ENCODE peak calls at places on chromosomes 6 and 20, in six cellular contexts. N is brain microvascular endothelial cell, T is tibial nerve, W is upper lobe of right lung, O is HepG2, C is heart right ventricle. E is an unnamed sample.

GRCh38 chr6:92911301-92911700 is 508.1 kb downstream of the EPHA7 start:
- DNase-seq in C (no peak), T (no peak), N (no peak), O (no peak), W (no peak), E (no peak)

GRCh38 chr20:11235058-11235457 is 561.3 kb upstream of the JAG1 start:
- DNase-seq in N (peak; percentile 77), O (no peak), W (no peak), C (no peak), T (no peak), E (no peak)

GRCh38 chr20:8421981-8422380 is 289.9 kb downstream of the PLCB1 start:
- DNase-seq in T (no peak), N (no peak), W (no peak), C (no peak), O (no peak), E (no peak)

GRCh38 chr6:75751443-75751842 is 2.4 kb downstream of the MYO6 start:
- DNase-seq in O (no peak), W (no peak), N (peak; percentile 30), T (no peak), C (no peak), E (no peak)

GRCh38 chr6:12099623-12100022 is 87.5 kb downstream of the HIVEP1 start:
- DNase-seq in W (no peak), N (no peak), O (no peak), C (no peak), T (no peak), E (no peak)

GRCh38 chr6:47134476-47135189 is 92.5 kb upstream of the ADGRF1 start:
- DNase-seq in N (peak; percentile 92), C (no peak), O (peak; percentile 91), W (no peak), T (no peak), E (no peak)

GRCh38 chr6:9948600-9949138 is 466.2 kb downstream of the TFAP2A start:
- DNase-seq in W (no peak), N (no peak), C (no peak), T (no peak), O (no peak), E (no peak)

GRCh38 chr6:158629376-158630221 is 14.9 kb downstream of the DYNLT1 start:
- DNase-seq in N (no peak), T (no peak), C (no peak), W (peak; percentile 63), O (peak; percentile 71), E (peak; percentile 56)

GRCh38 chr6:82143041-82143481 is 104.5 kb downstream of the IBTK start:
- DNase-seq in C (no peak), O (no peak), T (no peak), N (no peak), W (no peak), E (no peak)

GRCh38 chr20:5400164-5400762 is 83.5 kb upstream of the PROKR2 start:
- DNase-seq in T (no peak), N (peak; percentile 48), W (no peak), O (peak; percentile 35), C (no peak), E (no peak)

GRCh38 chr6:63824722-63825121 is 189.1 kb downstream of the PHF3 start:
- DNase-seq in W (no peak), N (no peak), C (no peak), T (no peak), O (no peak), E (no peak)

GRCh38 chr6:107565165-107565723 is 75.3 kb downstream of the SOBP start:
- DNase-seq in O (peak; percentile 7), C (no peak), W (no peak), N (no peak), T (no peak), E (no peak)

GRCh38 chr6:136550330-136551071 is at the start of gene MAP7:
- DNase-seq in T (no peak), N (no peak), W (peak; percentile 96), C (peak; percentile 50), O (no peak), E (no peak)

GRCh38 chr20:8427419-8428065 is 295.5 kb downstream of the PLCB1 start:
- DNase-seq in N (no peak), T (no peak), O (no peak), W (no peak), C (no peak), E (no peak)

GRCh38 chr6:29813809-29814208 is 13.8 kb upstream of the HLA-G start:
- DNase-seq in O (peak; percentile 17), T (no peak), W (no peak), N (no peak), C (no peak), E (no peak)

GRCh38 chr6:54238407-54238806 is 69.8 kb upstream of the TINAG start:
- DNase-seq in T (no peak), O (no peak), N (no peak), W (no peak), C (no peak), E (no peak)

GRCh38 chr6:157789297-157789696 is 33.7 kb upstream of the SNX9 start:
- DNase-seq in N (no peak), C (no peak), T (no peak), O (no peak), W (no peak), E (no peak)

GRCh38 chr20:52760791-52761190 is 211.4 kb upstream of the TSHZ2 start:
- DNase-seq in C (no peak), T (no peak), N (no peak), O (no peak), W (no peak), E (no peak)

GRCh38 chr6:112311950-112312547 is 35.1 kb upstream of the RFPL4B start:
- DNase-seq in O (peak; percentile 7), W (no peak), N (no peak), T (no peak), C (no peak), E (no peak)

GRCh38 chr6:25027221-25027916 is 91.6 kb upstream of the RIPOR2 start:
- DNase-seq in T (no peak), W (peak; percentile 75), C (no peak), O (no peak), N (no peak), E (no peak)

GRCh38 chr20:43662943-43663655 is 3.8 kb upstream of the MYBL2 start:
- DNase-seq in O (no peak), W (no peak), N (no peak), C (no peak), T (no peak), E (no peak)

GRCh38 chr20:35226775-35227681 is 538 bp downstream of the MMP24 start:
- DNase-seq in W (peak; percentile 76), N (peak; percentile 18), T (peak; percentile 5), O (peak; percentile 35), C (peak; percentile 41), E (no peak)

GRCh38 chr6:29675561-29675960 is 5.4 kb downstream of the ZFP57 start:
- DNase-seq in C (no peak), T (no peak), W (no peak), N (no peak), O (no peak), E (no peak)

GRCh38 chr6:165893431-165893830 is 230.4 kb upstream of the PDE10A start:
- DNase-seq in C (no peak), W (no peak), O (no peak), T (no peak), N (no peak), E (no peak)

GRCh38 chr20:4445780-4446179 is 275.9 kb upstream of the PRND start:
- DNase-seq in O (no peak), N (no peak), C (no peak), W (no peak), T (no peak), E (no peak)

GRCh38 chr6:56297022-56297995 is 49.9 kb upstream of the COL21A1 start:
- DNase-seq in O (no peak), T (no peak), W (no peak), C (no peak), N (no peak), E (no peak)

GRCh38 chr6:91081452-91082067 is 494.7 kb upstream of the MAP3K7 start:
- DNase-seq in T (peak; percentile 49), C (no peak), O (peak; percentile 25), N (peak; percentile 53), W (no peak), E (no peak)

GRCh38 chr20:20452254-20452676 is 84.4 kb downstream of the INSM1 start:
- DNase-seq in O (no peak), N (peak; percentile 46), T (peak; percentile 14), W (peak; percentile 71), C (peak; percentile 52), E (no peak)

GRCh38 chr6:71512256-71512655 is 223.6 kb downstream of the OGFRL1 start:
- DNase-seq in N (no peak), O (no peak), T (no peak), C (no peak), W (no peak), E (no peak)

GRCh38 chr6:73665686-73666319 is 12.0 kb upstream of the SLC17A5 start:
- DNase-seq in N (no peak), W (no peak), C (no peak), T (no peak), O (no peak), E (no peak)

GRCh38 chr6:45706319-45706718 is 309.3 kb downstream of the CLIC5 start:
- DNase-seq in N (no peak), C (no peak), W (no peak), O (no peak), T (no peak), E (no peak)

GRCh38 chr6:26175428-26176181 is 88.4 kb downstream of the HFE start:
- DNase-seq in N (peak; percentile 56), W (no peak), T (no peak), C (no peak), O (peak; percentile 72), E (no peak)
- H3K4me3 ChIP-seq in N (no peak overlapping the region), W (no peak overlapping the region), T (no peak overlapping the region), C (no peak overlapping the region), O (no peak overlapping the region), E (no peak overlapping the region)

GRCh38 chr6:149728499-149729234 is 10.8 kb upstream of the LATS1 start:
- DNase-seq in W (no peak), T (no peak), N (no peak), O (no peak), C (no peak), E (no peak)

GRCh38 chr6:149725785-149726184 is 7.9 kb upstream of the LATS1 start:
- DNase-seq in N (no peak), O (no peak), T (no peak), C (no peak), W (no peak), E (no peak)

GRCh38 chr6:149723771-149724417 is 6.0 kb upstream of the LATS1 start:
- DNase-seq in T (peak; percentile 60), O (peak; percentile 77), C (no peak), W (no peak), N (peak; percentile 69), E (no peak)

GRCh38 chr6:149723262-149723661 is 5.4 kb upstream of the LATS1 start:
- DNase-seq in C (no peak), N (no peak), T (no peak), W (no peak), O (no peak), E (no peak)

GRCh38 chr6:149727793-149728498 is 10.0 kb upstream of the LATS1 start:
- DNase-seq in W (no peak), O (no peak), T (no peak), N (no peak), C (no peak), E (no peak)
- H3K36me3 ChIP-seq in W (peaks cover 80% of the 10 kb centered on the region), O (peaks cover 26% of the 10 kb centered on the region), T (no peaks in the 10 kb centered on the region), N (peaks cover 28% of the 10 kb centered on the region), C (no peaks in the 10 kb centered on the region), E (peaks cover 33% of the 10 kb centered on the region)

GRCh38 chr6:34094474-34095135 is 51.3 kb downstream of the GRM4 start:
- DNase-seq in N (no peak), C (no peak), O (no peak), W (no peak), T (no peak), E (no peak)
- H3K4me3 ChIP-seq in N (no peak overlapping the region), C (no peak overlapping the region), O (no peak overlapping the region), W (no peak overlapping the region), T (no peak overlapping the region), E (no peak overlapping the region)

GRCh38 chr20:59942245-59942644 is 2.1 kb downstream of the FAM217B start:
- DNase-seq in W (no peak), O (no peak), C (no peak), N (no peak), T (no peak), E (no peak)
- H3K36me3 ChIP-seq in W (peaks cover 35% of the 10 kb centered on the region), O (peaks cover 8% of the 10 kb centered on the region), C (no peaks in the 10 kb centered on the region), N (peaks cover 11% of the 10 kb centered on the region), T (peaks cover 14% of the 10 kb centered on the region), E (peaks cover 27% of the 10 kb centered on the region)

E was measured in right atrium auricular region.